ENCODE peak calls at places on chromosomes 7 and 10, in eight cellular contexts. B is activated T-cell treated with anti-CD3 and anti-CD28 coated beads, Interleukin-2, amount 50 U/mL, for 72 hours; R is HL-60; W is stimulated activated CD8-positive, alpha-beta memory T cell treated with anti-CD3 and anti-CD28 coated beads, Interleukin-7, amount 100 ng/mL, for 4 hours; G is HCEC 1CT; K is nephron progenitor cell; O is GM13977; U is SJCRH30. Q is an unnamed sample.

GRCh38 chr10:11551915-11552602 is 59.4 kb downstream of the USP6NL start:
- DNase-seq in W (no peak), U (no peak), R (no peak), G (peak), B (no peak), O (no peak), K (no peak), Q (no peak)

GRCh38 chr10:103672345-103672744 is 178.8 kb downstream of the NEURL1 start:
- DNase-seq in R (no peak), W (no peak), O (no peak), U (no peak), K (no peak), G (no peak), B (no peak), Q (no peak)

GRCh38 chr10:71964669-71965515 is 697 bp downstream of the CHST3 start:
- DNase-seq in G (peak), U (peak), K (peak), W (peak), B (peak), O (peak), R (no peak), Q (peak)

GRCh38 chr7:87570178-87570577 is 30.5 kb downstream of the ABCB1 start:
- DNase-seq in O (no peak), B (no peak), R (no peak), U (no peak), K (no peak), G (peak), W (no peak), Q (no peak)

GRCh38 chr7:18993933-18994668 is 123.3 kb downstream of the TWIST1 start:
- DNase-seq in O (no peak), U (no peak), R (no peak), W (no peak), B (no peak), G (peak), K (no peak), Q (no peak)

GRCh38 chr7:10632707-10633106 is 341.0 kb upstream of the PHF14 start:
- DNase-seq in W (no peak), G (no peak), B (no peak), R (no peak), O (no peak), U (no peak), K (no peak), Q (no peak)

GRCh38 chr10:13722747-13723657 is 136.2 kb downstream of the PRPF18 start:
- DNase-seq in G (no peak), W (no peak), B (no peak), K (no peak), U (no peak), O (peak), R (no peak), Q (no peak)

GRCh38 chr7:90483236-90483635 is 13.8 kb downstream of the PTTG1IP2 start:
- DNase-seq in G (no peak), R (no peak), U (no peak), W (no peak), K (no peak), O (no peak), B (no peak), Q (no peak)

GRCh38 chr10:107740962-107741690 is 576.6 kb upstream of the SORCS1 start:
- DNase-seq in R (no peak), G (peak), K (no peak), B (no peak), U (no peak), W (no peak), O (peak), Q (no peak)